ENCODE peak calls at places on chromosomes 5 and 9, in six cellular contexts. One of them, this sample, is unnamed.

GRCh38 chr5:87850843-87851242 is 417.8 kb downstream of the TMEM161B start:
- DNase-seq in DMS 273 treated with DMSO at 0.1 percent for 48 hours: peak
- DNase-seq in GM12891: no peak
- DNase-seq in amniotic stem cell: no peak
- DNase-seq in AG04450: no peak
- DNase-seq in HTR-8/SVneo: no peak
- DNase-seq in this sample: no peak

GRCh38 chr5:611731-612486 is at the start of gene CEP72:
- DNase-seq in amniotic stem cell: peak
- DNase-seq in GM12891: peak
- DNase-seq in DMS 273 treated with DMSO at 0.1 percent for 48 hours: peak
- DNase-seq in AG04450: peak
- DNase-seq in HTR-8/SVneo: peak
- DNase-seq in this sample: no peak

GRCh38 chr5:116492016-116492623 is 82.5 kb downstream of the SEMA6A start:
- DNase-seq in GM12891: no peak
- DNase-seq in AG04450: peak
- DNase-seq in HTR-8/SVneo: peak
- DNase-seq in DMS 273 treated with DMSO at 0.1 percent for 48 hours: no peak
- DNase-seq in amniotic stem cell: peak
- DNase-seq in this sample: no peak

GRCh38 chr9:125240649-125240999 is 519 bp downstream of the HSPA5 start:
- DNase-seq in AG04450: no peak
- DNase-seq in HTR-8/SVneo: no peak
- DNase-seq in GM12891: no peak
- DNase-seq in amniotic stem cell: no peak
- DNase-seq in DMS 273 treated with DMSO at 0.1 percent for 48 hours: no peak
- DNase-seq in this sample: peak

GRCh38 chr5:90747693-90748092 is 189.1 kb downstream of the ADGRV1 start:
- DNase-seq in GM12891: no peak
- DNase-seq in amniotic stem cell: no peak
- DNase-seq in DMS 273 treated with DMSO at 0.1 percent for 48 hours: no peak
- DNase-seq in AG04450: no peak
- DNase-seq in HTR-8/SVneo: peak
- DNase-seq in this sample: no peak

GRCh38 chr5:106420102-106420501 is 1250.6 kb downstream of the EFNA5 start:
- DNase-seq in HTR-8/SVneo: no peak
- DNase-seq in GM12891: no peak
- DNase-seq in AG04450: no peak
- DNase-seq in DMS 273 treated with DMSO at 0.1 percent for 48 hours: no peak
- DNase-seq in amniotic stem cell: no peak
- DNase-seq in this sample: no peak

GRCh38 chr5:42309865-42310264 is 113.4 kb upstream of the GHR start:
- DNase-seq in amniotic stem cell: no peak
- DNase-seq in HTR-8/SVneo: no peak
- DNase-seq in GM12891: no peak
- DNase-seq in DMS 273 treated with DMSO at 0.1 percent for 48 hours: no peak
- DNase-seq in AG04450: no peak
- DNase-seq in this sample: no peak

GRCh38 chr5:139903805-139904565 is 108.4 kb downstream of the PSD2 start:
- DNase-seq in GM12891: peak
- DNase-seq in DMS 273 treated with DMSO at 0.1 percent for 48 hours: no peak
- DNase-seq in HTR-8/SVneo: no peak
- DNase-seq in amniotic stem cell: no peak
- DNase-seq in AG04450: no peak
- DNase-seq in this sample: no peak

GRCh38 chr9:16254674-16255073 is 615.8 kb downstream of the BNC2 start:
- DNase-seq in DMS 273 treated with DMSO at 0.1 percent for 48 hours: no peak
- DNase-seq in amniotic stem cell: no peak
- DNase-seq in AG04450: no peak
- DNase-seq in GM12891: no peak
- DNase-seq in HTR-8/SVneo: no peak
- DNase-seq in this sample: no peak

GRCh38 chr5:130871346-130872086 is 293.5 kb downstream of the HINT1 start:
- DNase-seq in amniotic stem cell: peak
- DNase-seq in DMS 273 treated with DMSO at 0.1 percent for 48 hours: no peak
- DNase-seq in GM12891: peak
- DNase-seq in HTR-8/SVneo: peak
- DNase-seq in AG04450: no peak
- DNase-seq in this sample: no peak

GRCh38 chr5:37494756-37495155 is 115.6 kb downstream of the WDR70 start:
- DNase-seq in HTR-8/SVneo: no peak
- DNase-seq in GM12891: no peak
- DNase-seq in DMS 273 treated with DMSO at 0.1 percent for 48 hours: no peak
- DNase-seq in AG04450: no peak
- DNase-seq in amniotic stem cell: no peak
- DNase-seq in this sample: no peak

GRCh38 chr5:98827161-98827560 is 53.7 kb downstream of the RGMB start:
- DNase-seq in AG04450: peak
- DNase-seq in GM12891: no peak
- DNase-seq in amniotic stem cell: peak
- DNase-seq in DMS 273 treated with DMSO at 0.1 percent for 48 hours: peak
- DNase-seq in HTR-8/SVneo: peak
- DNase-seq in this sample: no peak

GRCh38 chr9:122222741-122223140 is 6.0 kb downstream of the LHX6 start:
- DNase-seq in HTR-8/SVneo: no peak
- DNase-seq in DMS 273 treated with DMSO at 0.1 percent for 48 hours: no peak
- DNase-seq in AG04450: no peak
- DNase-seq in amniotic stem cell: no peak
- DNase-seq in GM12891: no peak
- DNase-seq in this sample: no peak

GRCh38 chr5:108884736-108885135 is 137.0 kb downstream of the FER start:
- DNase-seq in AG04450: no peak
- DNase-seq in GM12891: no peak
- DNase-seq in HTR-8/SVneo: no peak
- DNase-seq in amniotic stem cell: no peak
- DNase-seq in DMS 273 treated with DMSO at 0.1 percent for 48 hours: no peak
- DNase-seq in this sample: no peak

GRCh38 chr5:134794136-134794535 is 35.6 kb downstream of the DDX46 start:
- DNase-seq in GM12891: no peak
- DNase-seq in HTR-8/SVneo: no peak
- DNase-seq in AG04450: no peak
- DNase-seq in amniotic stem cell: no peak
- DNase-seq in DMS 273 treated with DMSO at 0.1 percent for 48 hours: no peak
- DNase-seq in this sample: no peak

GRCh38 chr9:107684224-107684623 is 194.7 kb upstream of the KLF4 start:
- DNase-seq in amniotic stem cell: no peak
- DNase-seq in HTR-8/SVneo: no peak
- DNase-seq in AG04450: no peak
- DNase-seq in DMS 273 treated with DMSO at 0.1 percent for 48 hours: no peak
- DNase-seq in GM12891: no peak
- DNase-seq in this sample: no peak